ENCODE peak calls at places on chromosome 1, in nine cellular contexts. One of them, this sample, is unnamed.
A peak's percentile ranks its signal among the peaks of the same experiment; 100 is the strongest.

GRCh38 chr1:172951728-172952365 is 98.9 kb downstream of the TNFSF18 start:
- DNase-seq in NCI-H1092: no peak
- DNase-seq in CD4-positive, alpha-beta memory T cell: no peak
- DNase-seq in EH: peak; percentile 89
- DNase-seq in uterus: no peak
- DNase-seq in NCI-H2081: no peak
- DNase-seq in type B pancreatic cell: no peak
- DNase-seq in stimulated activated CD8-positive, alpha-beta memory T cell treated with anti-CD3 and anti-CD28 coated beads, Interleukin-7, amount 100 ng/mL, for 4 hours: no peak
- DNase-seq in H9: no peak
- DNase-seq in this sample: peak; percentile 95

GRCh38 chr1:74937176-74937575 is 197.0 kb upstream of the LHX8 start:
- DNase-seq in stimulated activated CD8-positive, alpha-beta memory T cell treated with anti-CD3 and anti-CD28 coated beads, Interleukin-7, amount 100 ng/mL, for 4 hours: no peak
- DNase-seq in H9: no peak
- DNase-seq in NCI-H2081: peak; percentile 93
- DNase-seq in CD4-positive, alpha-beta memory T cell: no peak
- DNase-seq in type B pancreatic cell: no peak
- DNase-seq in EH: no peak
- DNase-seq in NCI-H1092: peak; percentile 85
- DNase-seq in uterus: no peak
- DNase-seq in this sample: no peak

GRCh38 chr1:230754831-230755230 is 7.6 kb downstream of the CAPN9 start:
- DNase-seq in H9: no peak
- DNase-seq in NCI-H1092: no peak
- DNase-seq in NCI-H2081: no peak
- DNase-seq in stimulated activated CD8-positive, alpha-beta memory T cell treated with anti-CD3 and anti-CD28 coated beads, Interleukin-7, amount 100 ng/mL, for 4 hours: no peak
- DNase-seq in type B pancreatic cell: no peak
- DNase-seq in EH: peak; percentile 56
- DNase-seq in uterus: no peak
- DNase-seq in CD4-positive, alpha-beta memory T cell: no peak
- DNase-seq in this sample: peak; percentile 59

GRCh38 chr1:6497215-6497866 is 5.9 kb upstream of the PLEKHG5 start:
- DNase-seq in EH: peak; percentile 69
- DNase-seq in NCI-H2081: peak; percentile 58
- DNase-seq in uterus: no peak
- DNase-seq in H9: peak; percentile 71
- DNase-seq in CD4-positive, alpha-beta memory T cell: peak; percentile 72
- DNase-seq in type B pancreatic cell: no peak
- DNase-seq in stimulated activated CD8-positive, alpha-beta memory T cell treated with anti-CD3 and anti-CD28 coated beads, Interleukin-7, amount 100 ng/mL, for 4 hours: peak; percentile 44
- DNase-seq in NCI-H1092: peak; percentile 73
- DNase-seq in this sample: peak; percentile 29

GRCh38 chr1:115958866-115959265 is 17.4 kb upstream of the SLC22A15 start:
- DNase-seq in uterus: no peak
- DNase-seq in CD4-positive, alpha-beta memory T cell: no peak
- DNase-seq in H9: no peak
- DNase-seq in type B pancreatic cell: no peak
- DNase-seq in stimulated activated CD8-positive, alpha-beta memory T cell treated with anti-CD3 and anti-CD28 coated beads, Interleukin-7, amount 100 ng/mL, for 4 hours: no peak
- DNase-seq in NCI-H1092: no peak
- DNase-seq in NCI-H2081: no peak
- DNase-seq in EH: no peak
- DNase-seq in this sample: no peak

GRCh38 chr1:183180634-183181056 is 5.4 kb upstream of the LAMC2 start:
- DNase-seq in stimulated activated CD8-positive, alpha-beta memory T cell treated with anti-CD3 and anti-CD28 coated beads, Interleukin-7, amount 100 ng/mL, for 4 hours: no peak
- DNase-seq in H9: no peak
- DNase-seq in EH: peak; percentile 67
- DNase-seq in NCI-H1092: no peak
- DNase-seq in NCI-H2081: no peak
- DNase-seq in type B pancreatic cell: no peak
- DNase-seq in CD4-positive, alpha-beta memory T cell: no peak
- DNase-seq in uterus: peak; percentile 29
- DNase-seq in this sample: peak; percentile 84

GRCh38 chr1:35577071-35577998 is 4.2 kb downstream of the TFAP2E start:
- DNase-seq in uterus: no peak
- DNase-seq in EH: no peak
- DNase-seq in NCI-H1092: no peak
- DNase-seq in CD4-positive, alpha-beta memory T cell: peak; percentile 76
- DNase-seq in NCI-H2081: no peak
- DNase-seq in H9: peak; percentile 72
- DNase-seq in stimulated activated CD8-positive, alpha-beta memory T cell treated with anti-CD3 and anti-CD28 coated beads, Interleukin-7, amount 100 ng/mL, for 4 hours: peak; percentile 51
- DNase-seq in type B pancreatic cell: no peak
- DNase-seq in this sample: no peak

GRCh38 chr1:203629509-203630082 is 3.0 kb downstream of the ATP2B4 start:
- DNase-seq in CD4-positive, alpha-beta memory T cell: peak; percentile 79
- DNase-seq in uterus: peak; percentile 73
- DNase-seq in H9: peak; percentile 54
- DNase-seq in NCI-H1092: no peak
- DNase-seq in type B pancreatic cell: peak; percentile 77
- DNase-seq in NCI-H2081: no peak
- DNase-seq in stimulated activated CD8-positive, alpha-beta memory T cell treated with anti-CD3 and anti-CD28 coated beads, Interleukin-7, amount 100 ng/mL, for 4 hours: peak; percentile 47
- DNase-seq in EH: peak; percentile 69
- DNase-seq in this sample: peak; percentile 49

GRCh38 chr1:26344147-26344920 is 9.6 kb downstream of the CRYBG2 start:
- DNase-seq in NCI-H2081: no peak
- DNase-seq in type B pancreatic cell: no peak
- DNase-seq in NCI-H1092: no peak
- DNase-seq in uterus: no peak
- DNase-seq in EH: no peak
- DNase-seq in CD4-positive, alpha-beta memory T cell: no peak
- DNase-seq in stimulated activated CD8-positive, alpha-beta memory T cell treated with anti-CD3 and anti-CD28 coated beads, Interleukin-7, amount 100 ng/mL, for 4 hours: no peak
- DNase-seq in H9: no peak
- DNase-seq in this sample: no peak

GRCh38 chr1:58739851-58740466 is 40.1 kb upstream of the MYSM1 start:
- DNase-seq in CD4-positive, alpha-beta memory T cell: peak; percentile 39
- DNase-seq in uterus: no peak
- DNase-seq in type B pancreatic cell: no peak
- DNase-seq in NCI-H2081: peak; percentile 68
- DNase-seq in H9: no peak
- DNase-seq in stimulated activated CD8-positive, alpha-beta memory T cell treated with anti-CD3 and anti-CD28 coated beads, Interleukin-7, amount 100 ng/mL, for 4 hours: no peak
- DNase-seq in EH: peak; percentile 64
- DNase-seq in NCI-H1092: peak; percentile 62
- DNase-seq in this sample: peak; percentile 61

This sample was measured in AG10803.